ENCODE peak calls at places on chromosomes 12 and 14, in nine cellular contexts. I, U, R, B, X, M, T, H and W are unnamed samples.
A peak's percentile ranks its signal among the peaks of the same experiment; 100 is the strongest.

GRCh38 chr12:61654698-61655097 is 605.5 kb upstream of the USP15 start:
- DNase-seq in I (no peak), U (no peak), R (peak; percentile 29), B (no peak), X (no peak), M (peak; percentile 9), T (no peak), H (no peak), W (no peak)

GRCh38 chr14:105529506-105530445 is 3.4 kb downstream of the TMEM121 start:
- DNase-seq in I (peak; percentile 51), U (no peak), R (peak; percentile 48), B (no peak), X (no peak), M (no peak), T (peak; percentile 62), H (no peak), W (peak; percentile 65)

GRCh38 chr12:65415826-65416225 is 137.3 kb downstream of the MSRB3 start:
- DNase-seq in I (no peak), U (no peak), R (no peak), B (peak; percentile 38), X (no peak), M (no peak), T (no peak), H (no peak), W (no peak)

GRCh38 chr14:99465288-99465687 is 15.4 kb downstream of the SETD3 start:
- DNase-seq in I (no peak), U (no peak), R (no peak), B (no peak), X (no peak), M (no peak), T (no peak), H (no peak), W (no peak)

GRCh38 chr14:50714452-50715073 is 46.5 kb upstream of the SAV1 start:
- DNase-seq in I (no peak), U (no peak), R (peak; percentile 33), B (peak; percentile 45), X (no peak), M (peak; percentile 76), T (peak; percentile 69), H (no peak), W (peak; percentile 51)

GRCh38 chr12:104280703-104281458 is 22.7 kb upstream of the EID3 start:
- DNase-seq in I (no peak), U (no peak), R (peak; percentile 69), B (peak; percentile 96), X (no peak), M (peak; percentile 94), T (no peak), H (peak; percentile 87), W (no peak)

GRCh38 chr12:87140257-87140656 is 884.1 kb upstream of the MGAT4C start:
- DNase-seq in I (no peak), U (no peak), R (no peak), B (no peak), X (no peak), M (peak; percentile 87), T (no peak), H (no peak), W (no peak)

GRCh38 chr12:27999521-27999920 is 27.0 kb upstream of the PTHLH start:
- DNase-seq in I (no peak), U (no peak), R (no peak), B (peak; percentile 72), X (no peak), M (peak; percentile 87), T (no peak), H (peak; percentile 87), W (no peak)

GRCh38 chr12:46771268-46771837 is 54.4 kb downstream of the SLC38A4 start:
- DNase-seq in I (no peak), U (no peak), R (no peak), B (peak; percentile 18), X (no peak), M (peak; percentile 58), T (no peak), H (no peak), W (no peak)

GRCh38 chr14:63282997-63283396 is 35.7 kb downstream of the GPHB5 start:
- DNase-seq in I (no peak), U (no peak), R (no peak), B (no peak), X (no peak), M (no peak), T (no peak), H (no peak), W (peak; percentile 10)

GRCh38 chr14:49512147-49512551 is 74.0 kb downstream of the RPS29 start:
- DNase-seq in I (no peak), U (no peak), R (no peak), B (peak; percentile 63), X (no peak), M (peak; percentile 3), T (no peak), H (peak; percentile 33), W (no peak)

GRCh38 chr12:57632369-57632897 is 568 bp downstream of the B4GALNT1 start:
- DNase-seq in I (no peak), U (peak; percentile 67), R (peak; percentile 19), B (no peak), X (no peak), M (no peak), T (peak; percentile 38), H (no peak), W (peak; percentile 48)

GRCh38 chr12:57099766-57100165 is 10.9 kb downstream of the NAB2 start:
- DNase-seq in I (no peak), U (no peak), R (peak; percentile 27), B (no peak), X (no peak), M (no peak), T (no peak), H (no peak), W (no peak)

GRCh38 chr14:105517096-105517495 is 9.3 kb upstream of the TMEM121 start:
- DNase-seq in I (no peak), U (no peak), R (no peak), B (no peak), X (no peak), M (no peak), T (no peak), H (no peak), W (no peak)

GRCh38 chr12:27434673-27435565 is 11.6 kb upstream of the SMCO2 start:
- DNase-seq in I (no peak), U (no peak), R (peak; percentile 26), B (no peak), X (no peak), M (peak; percentile 27), T (peak; percentile 28), H (no peak), W (peak; percentile 44)

GRCh38 chr12:59444932-59445331 is 150.9 kb upstream of the SLC16A7 start:
- DNase-seq in I (no peak), U (no peak), R (no peak), B (peak; percentile 37), X (no peak), M (peak; percentile 53), T (no peak), H (no peak), W (no peak)
- TF ChIP-seq CTCF in I (no peak), U (no peak), R (no peak), B (peak; percentile 66), X (no peak), M (peak; percentile 52), T (peak; percentile 46), H (peak; percentile 51), W (peak; percentile 19)

GRCh38 chr12:81083906-81084513 is 6.1 kb downstream of the ACSS3 start:
- DNase-seq in I (no peak), U (no peak), R (no peak), B (no peak), X (no peak), M (no peak), T (no peak), H (no peak), W (no peak)

GRCh38 chr12:81084848-81085350 is 7.0 kb downstream of the ACSS3 start:
- DNase-seq in I (no peak), U (no peak), R (no peak), B (no peak), X (no peak), M (peak; percentile 71), T (no peak), H (no peak), W (no peak)

GRCh38 chr12:81080431-81080983 is 2.6 kb downstream of the ACSS3 start:
- DNase-seq in I (no peak), U (no peak), R (no peak), B (no peak), X (no peak), M (peak; percentile 86), T (no peak), H (peak; percentile 31), W (no peak)

GRCh38 chr12:81081726-81082125 is 3.8 kb downstream of the ACSS3 start:
- DNase-seq in I (no peak), U (no peak), R (no peak), B (no peak), X (no peak), M (no peak), T (no peak), H (no peak), W (no peak)

GRCh38 chr12:81083018-81083417 is 5.1 kb downstream of the ACSS3 start:
- DNase-seq in I (no peak), U (no peak), R (no peak), B (no peak), X (no peak), M (no peak), T (no peak), H (no peak), W (no peak)
- TF ChIP-seq CTCF in I (no peak), U (no peak), R (no peak), B (no peak), X (no peak), M (no peak), T (no peak), H (no peak), W (no peak)

GRCh38 chr14:97153527-97153926 is 356.3 kb downstream of the VRK1 start:
- DNase-seq in I (no peak), U (no peak), R (no peak), B (no peak), X (no peak), M (no peak), T (no peak), H (no peak), W (no peak)
- TF ChIP-seq CTCF in I (no peak), U (no peak), R (no peak), B (no peak), X (no peak), M (no peak), T (no peak), H (no peak), W (no peak)

GRCh38 chr12:113136128-113136989 is 798 bp upstream of the RASAL1 start:
- DNase-seq in I (peak; percentile 53), U (no peak), R (peak; percentile 83), B (no peak), X (no peak), M (no peak), T (no peak), H (no peak), W (no peak)

GRCh38 chr12:113134521-113134951 is 1.0 kb downstream of the RASAL1 start:
- DNase-seq in I (peak; percentile 24), U (no peak), R (no peak), B (no peak), X (no peak), M (no peak), T (no peak), H (no peak), W (no peak)

GRCh38 chr12:113136990-113137511 is 1.5 kb upstream of the RASAL1 start:
- DNase-seq in I (peak; percentile 41), U (no peak), R (no peak), B (no peak), X (no peak), M (no peak), T (no peak), H (no peak), W (no peak)

GRCh38 chr12:113133036-113133435 is 2.5 kb downstream of the RASAL1 start:
- DNase-seq in I (peak; percentile 20), U (no peak), R (peak; percentile 53), B (no peak), X (no peak), M (no peak), T (no peak), H (no peak), W (no peak)

GRCh38 chr12:113135178-113136127 is at the start of gene RASAL1:
- DNase-seq in I (peak; percentile 46), U (no peak), R (peak; percentile 83), B (no peak), X (no peak), M (no peak), T (peak; percentile 88), H (no peak), W (peak; percentile 85)
- TF ChIP-seq CTCF in I (peak; percentile 25), U (no peak), R (peak; percentile 36), B (peak; percentile 59), X (no peak), M (no peak), T (peak; percentile 76), H (peak; percentile 2), W (peak; percentile 67)